ENCODE peak calls at places on chromosomes 3 and 15, in six cellular contexts. A, C, B, D, V and O are unnamed samples.

GRCh38 chr3:141051641-141052569 is 758 bp downstream of the SPSB4 start:
- DNase-seq in B (no peak), D (no peak), V (no peak), C (peak; percentile 73), A (peak; percentile 89), O (no peak)

GRCh38 chr3:168025076-168025475 is 70.6 kb downstream of the GOLIM4 start:
- DNase-seq in C (no peak), B (no peak), A (no peak), V (no peak), D (peak; percentile 39), O (no peak)

GRCh38 chr15:32107477-32108080 is 77.3 kb downstream of the CHRNA7 start:
- DNase-seq in A (peak; percentile 84), C (no peak), V (no peak), B (no peak), D (no peak), O (no peak)

GRCh38 chr3:46087871-46088270 is 60.6 kb upstream of the XCR1 start:
- DNase-seq in V (no peak), C (no peak), B (no peak), D (no peak), A (peak; percentile 80), O (no peak)

GRCh38 chr15:56821721-56822425 is 88.6 kb upstream of the ZNF280D start:
- DNase-seq in A (no peak), V (peak; percentile 53), D (peak; percentile 77), B (peak; percentile 43), C (peak; percentile 53), O (peak; percentile 70)

GRCh38 chr3:53167418-53168174 is 6.6 kb downstream of the PRKCD start:
- DNase-seq in B (no peak), C (no peak), V (no peak), D (no peak), A (no peak), O (no peak)

GRCh38 chr3:138646008-138646407 is 37.4 kb downstream of the FAIM start:
- DNase-seq in C (no peak), B (no peak), D (no peak), V (no peak), A (no peak), O (no peak)

GRCh38 chr15:52078876-52079700 is 33.5 kb downstream of the BCL2L10 start:
- DNase-seq in B (peak; percentile 80), V (peak; percentile 48), D (peak; percentile 75), A (no peak), C (peak; percentile 87), O (peak; percentile 89)

GRCh38 chr3:88057650-88058321 is 1.0 kb downstream of the CGGBP1 start:
- DNase-seq in A (no peak), D (peak; percentile 17), V (peak; percentile 4), C (no peak), B (no peak), O (no peak)

GRCh38 chr3:112120485-112120836 is 12.6 kb downstream of the GCSAM start:
- DNase-seq in V (no peak), D (no peak), A (no peak), B (no peak), C (no peak), O (no peak)

GRCh38 chr15:66609876-66610275 is 44.1 kb upstream of the LCTL start:
- DNase-seq in C (no peak), A (no peak), D (no peak), V (no peak), B (no peak), O (no peak)

DNA sequence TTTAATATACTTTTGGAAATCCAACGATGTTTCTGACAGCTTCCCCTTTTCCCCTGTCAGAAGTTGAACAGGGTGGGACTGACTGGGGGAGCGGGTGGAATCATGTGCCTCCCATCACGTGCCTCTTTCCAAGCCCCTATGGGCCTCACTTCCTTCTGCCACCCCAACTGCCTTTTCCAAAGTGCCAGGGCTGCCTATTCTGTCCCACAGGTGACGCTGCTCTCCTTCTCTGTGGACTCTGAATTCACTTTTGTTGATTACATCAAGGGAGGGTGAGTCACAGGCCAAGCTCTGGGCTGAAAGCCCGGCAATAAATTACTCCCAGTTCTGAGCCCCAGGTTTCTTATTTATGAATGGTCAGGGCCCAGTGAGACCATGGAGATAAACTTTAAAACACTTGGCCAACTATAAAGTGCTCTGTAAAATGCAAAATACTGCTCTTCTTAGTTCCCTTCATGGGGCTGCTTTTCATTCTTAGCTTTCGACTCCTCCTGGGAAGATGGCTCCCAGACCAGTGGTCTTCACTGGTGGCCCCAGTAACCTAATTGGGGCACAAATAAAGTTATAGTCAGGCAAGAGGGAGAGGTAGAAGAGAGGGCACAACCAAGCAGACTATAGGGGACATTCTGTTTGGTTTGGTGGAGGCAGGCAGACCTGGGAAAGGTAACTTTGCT is 12.3 kb downstream of the CPNE9 start:
- DNase-seq in D (peak; percentile 86), C (no peak), V (peak; percentile 76), B (no peak), A (peak; percentile 94), O (peak; percentile 61)
- TF ChIP-seq CTCF in D (peak; percentile 88), C (no peak), V (peak; percentile 94), B (peak; percentile 21), A (peak; percentile 88), O (peak; percentile 31)

GRCh38 chr15:75508741-75509532 is 57.4 kb upstream of the SIN3A start:
- DNase-seq in D (peak; percentile 49), A (no peak), B (peak; percentile 25), C (no peak), V (peak; percentile 29), O (no peak)
- TF ChIP-seq CTCF in D (peak; percentile 69), A (peak; percentile 46), B (peak; percentile 43), C (peak; percentile 29), V (peak; percentile 75), O (peak; percentile 64)

GRCh38 chr3:67037615-67038014 is 39.5 kb downstream of the KBTBD8 start:
- DNase-seq in B (no peak), D (peak; percentile 23), V (no peak), C (no peak), A (no peak), O (no peak)
- TF ChIP-seq CTCF in B (peak; percentile 14), D (no peak), V (no peak), C (no peak), A (peak; percentile 32), O (no peak)

GRCh38 chr3:127254730-127255129 is 33.1 kb downstream of the PRR20G start:
- DNase-seq in C (no peak), D (peak; percentile 50), B (no peak), A (peak; percentile 85), V (no peak), O (no peak)
- TF ChIP-seq CTCF in C (no peak), D (peak; percentile 40), B (peak; percentile 20), A (no peak), V (peak; percentile 44), O (peak; percentile 20)